ENCODE peak calls at places on chromosomes 11 and 22, in seven cellular contexts. E is stimulated activated CD4-positive, alpha-beta T cell treated with anti-CD3 and anti-CD28 coated beads, Interleukin-4, amount 100 ng/mL, for 1 hour; R is NCI-H2029; S is ELF-1; N is SW480; W is body of pancreas; M is GM10248. T is an unnamed sample.

GRCh38 chr11:78660451-78660850 is 85.8 kb upstream of the NARS2 start:
- DNase-seq in E (no peak), R (no peak), S (no peak), N (no peak), W (no peak), M (no peak), T (no peak)

GRCh38 chr11:95373241-95373640 is 142.2 kb upstream of the SESN3 start:
- DNase-seq in E (no peak), R (no peak), S (no peak), N (no peak), W (no peak), M (no peak), T (no peak)

GRCh38 chr11:9144828-9145227 is 53.4 kb upstream of the SCUBE2 start:
- DNase-seq in E (no peak), R (no peak), S (no peak), N (no peak), W (no peak), M (no peak), T (no peak)

GRCh38 chr11:36394926-36395325 is 98.8 kb downstream of the PRR5L start:
- DNase-seq in E (no peak), R (no peak), S (no peak), N (no peak), W (no peak), M (no peak), T (no peak)

GRCh38 chr11:96199563-96200025 is 143.4 kb downstream of the MAML2 start:
- DNase-seq in E (peak), R (no peak), S (no peak), N (no peak), W (no peak), M (no peak), T (no peak)

GRCh38 chr22:33519974-33520903 is 400.0 kb downstream of the LARGE1 start:
- DNase-seq in E (no peak), R (no peak), S (no peak), N (no peak), W (no peak), M (no peak), T (no peak)

GRCh38 chr22:42202669-42203068 is 67.8 kb downstream of the TCF20 start:
- DNase-seq in E (peak), R (no peak), S (no peak), N (no peak), W (no peak), M (no peak), T (no peak)

GRCh38 chr11:100328626-100329340 is 358.3 kb upstream of the ARHGAP42 start:
- DNase-seq in E (no peak), R (no peak), S (peak), N (peak), W (no peak), M (no peak), T (no peak)

GRCh38 chr22:19663821-19664325 is 50.4 kb upstream of the SEPTIN5 start:
- DNase-seq in E (no peak), R (peak), S (no peak), N (peak), W (peak), M (peak), T (peak)

GRCh38 chr22:41902932-41903421 is 11.9 kb downstream of the SHISA8 start:
- DNase-seq in E (no peak), R (peak), S (no peak), N (no peak), W (peak), M (no peak), T (no peak)

GRCh38 chr11:19499999-19500398 is 212.6 kb upstream of the NAV2 start:
- DNase-seq in E (no peak), R (no peak), S (no peak), N (no peak), W (no peak), M (no peak), T (no peak)

GRCh38 chr11:77471520-77472234 is 2.2 kb downstream of the PAK1 start:
- DNase-seq in E (no peak), R (peak), S (peak), N (no peak), W (peak), M (no peak), T (peak)

GRCh38 chr11:118938491-118939411 is 13.0 kb upstream of the BCL9L start:
- DNase-seq in E (no peak), R (no peak), S (no peak), N (peak), W (no peak), M (no peak), T (no peak)

GRCh38 chr11:57387284-57388030 is 3.0 kb downstream of the PRG2 start:
- DNase-seq in E (no peak), R (peak), S (no peak), N (no peak), W (peak), M (no peak), T (no peak)

GRCh38 chr22:49425356-49425755 is 402.3 kb downstream of the BRD1 start:
- DNase-seq in E (no peak), R (no peak), S (no peak), N (no peak), W (no peak), M (no peak), T (no peak)

GRCh38 chr11:114026355-114026754 is 33.2 kb upstream of the ZBTB16 start:
- DNase-seq in E (no peak), R (no peak), S (peak), N (peak), W (peak), M (no peak), T (peak)

GRCh38 chr11:61919113-61919840 is 1.9 kb upstream of the RAB3IL1 start:
- DNase-seq in E (no peak), R (no peak), S (no peak), N (no peak), W (no peak), M (no peak), T (peak)

GRCh38 chr11:104836711-104837110 is 61.5 kb downstream of the CASP12 start:
- DNase-seq in E (no peak), R (no peak), S (no peak), N (no peak), W (no peak), M (no peak), T (no peak)

GRCh38 chr11:19680824-19681368 is 31.7 kb upstream of the NAV2 start:
- DNase-seq in E (no peak), R (no peak), S (no peak), N (no peak), W (no peak), M (no peak), T (no peak)

GRCh38 chr11:108914981-108915380 is 250.1 kb downstream of the DDX10 start:
- DNase-seq in E (no peak), R (no peak), S (no peak), N (no peak), W (no peak), M (no peak), T (no peak)

GRCh38 chr11:65473275-65473860 is 25.5 kb upstream of the MALAT1 start:
- DNase-seq in E (no peak), R (no peak), S (no peak), N (no peak), W (no peak), M (no peak), T (no peak)

GRCh38 chr22:44520695-44521094 is 22.7 kb upstream of the RTL6 start:
- DNase-seq in E (no peak), R (no peak), S (no peak), N (no peak), W (no peak), M (no peak), T (no peak)

GRCh38 chr11:117009905-117010605 is 88.2 kb downstream of the SIK3 start:
- DNase-seq in E (no peak), R (no peak), S (no peak), N (no peak), W (no peak), M (no peak), T (peak)

GRCh38 chr11:105862736-105863367 is 159.2 kb downstream of the MSANTD4 start:
- DNase-seq in E (no peak), R (peak), S (no peak), N (peak), W (no peak), M (peak), T (no peak)

GRCh38 chr22:29757096-29757495 is 9.7 kb downstream of the ZMAT5 start:
- DNase-seq in E (no peak), R (no peak), S (no peak), N (no peak), W (no peak), M (no peak), T (no peak)

T was measured in H7.